ENCODE peak calls at places on chromosomes 7 and 10, in nine cellular contexts. L, Y, R, O, H, Q, X, B and I are unnamed samples.

GRCh38 chr7:79778786-79779382 is 325.4 kb upstream of the MAGI2 start:
- DNase-seq in L (peak), Y (no peak), R (no peak), O (no peak), H (no peak), Q (peak), X (peak), B (no peak), I (no peak)

GRCh38 chr7:33040803-33041516 is 21.6 kb downstream of the NT5C3A start:
- DNase-seq in L (no peak), Y (peak), R (no peak), O (no peak), H (no peak), Q (peak), X (peak), B (peak), I (no peak)

GRCh38 chr10:8189458-8189857 is 135.0 kb downstream of the GATA3 start:
- DNase-seq in L (no peak), Y (no peak), R (peak), O (no peak), H (peak), Q (no peak), X (no peak), B (no peak), I (peak)

GRCh38 chr10:21950566-21950965 is 53.0 kb downstream of the DNAJC1 start:
- DNase-seq in L (peak), Y (no peak), R (no peak), O (no peak), H (no peak), Q (no peak), X (no peak), B (no peak), I (no peak)

GRCh38 chr10:114313866-114314265 is 74.8 kb downstream of the VWA2 start:
- DNase-seq in L (no peak), Y (no peak), R (no peak), O (no peak), H (no peak), Q (no peak), X (no peak), B (no peak), I (no peak)

GRCh38 chr7:1622441-1622840 is 47.6 kb upstream of the ELFN1 start:
- DNase-seq in L (no peak), Y (no peak), R (no peak), O (no peak), H (no peak), Q (no peak), X (no peak), B (no peak), I (no peak)

GRCh38 chr7:12741951-12742575 is 54.6 kb downstream of the ARL4A start:
- DNase-seq in L (peak), Y (no peak), R (no peak), O (no peak), H (no peak), Q (peak), X (peak), B (no peak), I (no peak)

GRCh38 chr10:113148899-113149298 is 198.9 kb downstream of the TCF7L2 start:
- DNase-seq in L (no peak), Y (no peak), R (no peak), O (no peak), H (no peak), Q (no peak), X (no peak), B (no peak), I (no peak)

GRCh38 chr7:98836811-98837631 is 32.8 kb downstream of the TMEM130 start:
- DNase-seq in L (no peak), Y (peak), R (peak), O (no peak), H (peak), Q (no peak), X (peak), B (no peak), I (peak)

GRCh38 chr7:78398576-78398975 is 600.0 kb downstream of the PHTF2 start:
- DNase-seq in L (no peak), Y (no peak), R (peak), O (no peak), H (peak), Q (no peak), X (no peak), B (no peak), I (peak)

GRCh38 chr7:121575194-121575766 is 179.2 kb upstream of the FAM3C start:
- DNase-seq in L (no peak), Y (no peak), R (no peak), O (no peak), H (no peak), Q (no peak), X (no peak), B (no peak), I (no peak)

GRCh38 chr7:156533420-156533819 is 107.2 kb upstream of the RNF32 start:
- DNase-seq in L (no peak), Y (no peak), R (no peak), O (no peak), H (no peak), Q (no peak), X (no peak), B (no peak), I (no peak)

GRCh38 chr10:30000802-30001571 is 58.4 kb downstream of the JCAD start:
- DNase-seq in L (peak), Y (peak), R (no peak), O (peak), H (no peak), Q (peak), X (peak), B (no peak), I (no peak)

GRCh38 chr10:52653221-52653501 is 119.4 kb downstream of the MBL2 start:
- DNase-seq in L (no peak), Y (no peak), R (no peak), O (no peak), H (no peak), Q (no peak), X (no peak), B (no peak), I (no peak)

GRCh38 chr7:159112136-159113011 is 32.3 kb downstream of the VIPR2 start:
- DNase-seq in L (no peak), Y (no peak), R (no peak), O (no peak), H (no peak), Q (no peak), X (no peak), B (no peak), I (peak)

GRCh38 chr10:112183329-112184051 is at the start of gene GPAM:
- DNase-seq in L (peak), Y (peak), R (peak), O (peak), H (peak), Q (peak), X (peak), B (peak), I (peak)

GRCh38 chr10:117175215-117175900 is 21.9 kb upstream of the KCNK18 start:
- DNase-seq in L (no peak), Y (peak), R (no peak), O (peak), H (peak), Q (peak), X (no peak), B (no peak), I (peak)

GRCh38 chr10:61592581-61592980 is 70.1 kb upstream of the CABCOCO1 start:
- DNase-seq in L (no peak), Y (no peak), R (peak), O (no peak), H (peak), Q (peak), X (no peak), B (no peak), I (peak)

GRCh38 chr10:63007112-63007511 is 126.0 kb upstream of the NRBF2 start:
- DNase-seq in L (no peak), Y (no peak), R (no peak), O (no peak), H (no peak), Q (no peak), X (no peak), B (no peak), I (no peak)

GRCh38 chr7:102985176-102985783 is 72.5 kb downstream of the LRRC17 start:
- DNase-seq in L (peak), Y (no peak), R (no peak), O (no peak), H (no peak), Q (peak), X (peak), B (no peak), I (no peak)

GRCh38 chr10:103706760-103707159 is 148.6 kb downstream of the SH3PXD2A start:
- DNase-seq in L (no peak), Y (no peak), R (peak), O (no peak), H (no peak), Q (no peak), X (no peak), B (no peak), I (no peak)

GRCh38 chr7:8605227-8605626 is 171.8 kb downstream of the NXPH1 start:
- DNase-seq in L (no peak), Y (no peak), R (no peak), O (no peak), H (no peak), Q (no peak), X (no peak), B (no peak), I (no peak)

GRCh38 chr7:139232377-139232717 is 1.3 kb downstream of the UBN2 start:
- DNase-seq in L (no peak), Y (no peak), R (no peak), O (no peak), H (no peak), Q (no peak), X (peak), B (no peak), I (no peak)

GRCh38 chr7:51344406-51344805 is 27.8 kb upstream of the COBL start:
- DNase-seq in L (peak), Y (no peak), R (no peak), O (no peak), H (no peak), Q (peak), X (no peak), B (no peak), I (peak)

GRCh38 chr10:70498970-70499828 is 20.6 kb downstream of the PALD1 start:
- DNase-seq in L (no peak), Y (no peak), R (peak), O (peak), H (no peak), Q (no peak), X (no peak), B (no peak), I (no peak)

GRCh38 chr7:105890290-105890997 is 14.0 kb upstream of the ATXN7L1 start:
- DNase-seq in L (peak), Y (no peak), R (no peak), O (no peak), H (no peak), Q (peak), X (peak), B (no peak), I (no peak)

GRCh38 chr7:150986099-150986512 is 4.7 kb upstream of the NOS3 start:
- DNase-seq in L (no peak), Y (peak), R (peak), O (no peak), H (peak), Q (peak), X (peak), B (no peak), I (peak)

GRCh38 chr7:74101061-74101681 is 17.6 kb downstream of the LIMK1 start:
- DNase-seq in L (no peak), Y (peak), R (no peak), O (no peak), H (no peak), Q (no peak), X (no peak), B (peak), I (no peak)

GRCh38 chr10:124649209-124649608 is 95.0 kb downstream of the FAM53B start:
- DNase-seq in L (no peak), Y (no peak), R (no peak), O (peak), H (no peak), Q (no peak), X (no peak), B (no peak), I (no peak)

GRCh38 chr7:71733108-71733870 is 601.3 kb downstream of the GALNT17 start:
- DNase-seq in L (peak), Y (peak), R (peak), O (peak), H (peak), Q (peak), X (peak), B (no peak), I (peak)

GRCh38 chr10:71133710-71134686 is 78.4 kb upstream of the UNC5B start:
- DNase-seq in L (no peak), Y (no peak), R (no peak), O (no peak), H (peak), Q (no peak), X (no peak), B (no peak), I (no peak)

GRCh38 chr7:44706788-44707557 is 41.7 kb upstream of the ZMIZ2 start:
- DNase-seq in L (no peak), Y (no peak), R (no peak), O (no peak), H (no peak), Q (no peak), X (no peak), B (no peak), I (no peak)

GRCh38 chr7:115476666-115477065 is 553.9 kb downstream of the TFEC start:
- DNase-seq in L (no peak), Y (no peak), R (peak), O (peak), H (peak), Q (no peak), X (no peak), B (no peak), I (peak)

GRCh38 chr10:49744091-49744685 is 17.9 kb downstream of the OGDHL start:
- DNase-seq in L (no peak), Y (peak), R (no peak), O (no peak), H (peak), Q (no peak), X (no peak), B (no peak), I (no peak)

GRCh38 chr7:93228302-93228701 is 2.0 kb upstream of the HEPACAM2 start:
- DNase-seq in L (peak), Y (peak), R (peak), O (no peak), H (no peak), Q (peak), X (peak), B (peak), I (no peak)

GRCh38 chr7:51545131-51545530 is 228.5 kb upstream of the COBL start:
- DNase-seq in L (no peak), Y (no peak), R (no peak), O (no peak), H (no peak), Q (no peak), X (no peak), B (no peak), I (no peak)

GRCh38 chr7:74226633-74227032 is 16.8 kb downstream of the LAT2 start:
- DNase-seq in L (no peak), Y (no peak), R (no peak), O (no peak), H (no peak), Q (no peak), X (no peak), B (no peak), I (no peak)

GRCh38 chr7:214410-215212 is 22.2 kb downstream of the FAM20C start:
- DNase-seq in L (peak), Y (no peak), R (no peak), O (no peak), H (no peak), Q (peak), X (peak), B (no peak), I (no peak)
- H3K27ac ChIP-seq in L (no peak), Y (no peak), R (no peak), O (no peak), H (no peak), Q (no peak), X (no peak), B (no peak), I (no peak)

GRCh38 chr7:140349172-140349771 is 49.1 kb downstream of the SLC37A3 start:
- DNase-seq in L (peak), Y (no peak), R (peak), O (no peak), H (no peak), Q (no peak), X (peak), B (no peak), I (peak)
- H3K9ac ChIP-seq in L (no peak), Y (no peak), R (no peak), O (no peak), H (no peak), Q (no peak), X (no peak), B (no peak), I (no peak)

GRCh38 chr10:98030093-98030821 is at the start of gene CRTAC1:
- DNase-seq in L (peak), Y (peak), R (peak), O (peak), H (peak), Q (no peak), X (no peak), B (no peak), I (peak)
- TF ChIP-seq CTCF in L (no peak), Y (no peak), R (peak), O (no peak), H (no peak), Q (no peak), X (no peak), B (no peak), I (peak)

GRCh38 chr7:127683776-127684681 is 32.0 kb downstream of the SND1 start:
- DNase-seq in L (no peak), Y (no peak), R (no peak), O (no peak), H (no peak), Q (no peak), X (no peak), B (peak), I (no peak)
- H3K27ac ChIP-seq in L (no peak), Y (no peak), R (no peak), O (no peak), H (peak), Q (no peak), X (no peak), B (peak), I (no peak)

DNA sequence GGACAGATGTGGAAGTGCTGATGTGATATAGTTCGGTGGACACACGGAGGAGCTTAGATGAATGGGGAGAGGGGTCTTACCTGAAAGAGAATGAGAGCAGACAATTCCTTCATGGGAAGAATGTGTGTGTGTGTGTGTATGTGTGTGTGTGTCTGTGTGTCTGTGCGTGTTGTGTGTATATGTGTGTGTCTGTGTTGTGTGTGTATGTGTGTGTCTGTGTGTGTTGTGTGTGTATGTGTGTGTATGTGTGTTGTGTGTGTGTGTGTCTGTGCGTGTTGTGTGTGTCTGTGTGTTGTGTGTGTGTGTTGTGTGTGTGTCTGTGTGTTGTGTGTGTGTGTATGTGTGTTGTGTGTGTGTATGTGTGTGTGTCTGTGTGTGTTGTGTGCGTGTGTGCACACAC is 104.2 kb downstream of the FAM204A start:
- DNase-seq in L (no peak), Y (no peak), R (no peak), O (no peak), H (no peak), Q (no peak), X (no peak), B (no peak), I (no peak)
- H3K9ac ChIP-seq in L (no peak), Y (no peak), R (no peak), O (no peak), H (no peak), Q (no peak), X (no peak), B (no peak), I (no peak)

DNA sequence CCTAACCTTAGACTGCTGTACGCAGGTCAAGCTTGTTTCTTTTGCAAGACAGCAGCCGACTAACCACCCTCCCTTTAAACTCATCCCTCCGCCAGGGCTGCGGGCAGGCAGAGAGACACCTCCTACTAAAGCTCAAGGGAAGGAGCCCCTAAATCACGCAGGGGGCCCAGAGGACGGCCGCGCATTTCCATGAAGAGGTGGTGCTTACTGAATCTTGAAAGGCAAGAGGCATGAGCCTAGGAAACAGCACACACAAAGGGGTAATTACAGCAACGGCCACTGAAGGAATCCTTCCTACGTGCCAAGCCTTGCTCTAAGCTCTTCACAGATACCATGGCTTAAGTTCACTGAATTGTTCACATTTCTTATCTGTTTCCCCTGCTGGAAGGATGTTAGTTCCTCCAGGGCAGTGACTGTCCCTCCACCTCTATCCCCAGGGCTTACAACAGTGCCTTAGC is 90.1 kb downstream of the PROSER2 start:
- DNase-seq in L (peak), Y (no peak), R (peak), O (no peak), H (peak), Q (no peak), X (peak), B (no peak), I (peak)
- TF ChIP-seq CTCF in L (no peak), Y (no peak), R (peak), O (no peak), H (no peak), Q (no peak), X (no peak), B (no peak), I (peak)

GRCh38 chr7:50305697-50306300 is 1.3 kb downstream of the IKZF1 start:
- DNase-seq in L (no peak), Y (no peak), R (no peak), O (no peak), H (no peak), Q (no peak), X (no peak), B (no peak), I (no peak)

GRCh38 chr7:50303894-50304157 is 690 bp upstream of the IKZF1 start:
- DNase-seq in L (no peak), Y (no peak), R (peak), O (no peak), H (no peak), Q (no peak), X (no peak), B (no peak), I (no peak)

GRCh38 chr7:50306491-50307367 is 2.2 kb downstream of the IKZF1 start:
- DNase-seq in L (no peak), Y (no peak), R (peak), O (no peak), H (no peak), Q (no peak), X (no peak), B (no peak), I (no peak)

GRCh38 chr7:50304158-50304910 is at the start of gene IKZF1:
- DNase-seq in L (no peak), Y (peak), R (peak), O (peak), H (peak), Q (peak), X (no peak), B (no peak), I (peak)

GRCh38 chr7:50304911-50305621 is 550 bp downstream of the IKZF1 start:
- DNase-seq in L (no peak), Y (no peak), R (peak), O (no peak), H (no peak), Q (no peak), X (no peak), B (no peak), I (no peak)
- H3K27ac ChIP-seq in L (no peak), Y (peak), R (no peak), O (no peak), H (no peak), Q (no peak), X (no peak), B (peak), I (no peak)